ENCODE peak calls at places on chromosomes 2 and 18, in five cellular contexts. One of them, this sample, is unnamed.

GRCh38 chr2:173760553-173760952 is 204.6 kb downstream of the SP3 start:
- DNase-seq in astrocyte: peak; percentile 32
- DNase-seq in H9: no peak
- DNase-seq in mammary epithelial cell: no peak
- DNase-seq in A549: no peak
- DNase-seq in this sample: no peak

GRCh38 chr18:44839239-44839666 is 158.6 kb downstream of the SETBP1 start:
- DNase-seq in astrocyte: peak; percentile 66
- DNase-seq in H9: peak; percentile 38
- DNase-seq in mammary epithelial cell: peak; percentile 57
- DNase-seq in A549: peak; percentile 38
- DNase-seq in this sample: peak; percentile 58

GRCh38 chr18:32899819-32900218 is 127.0 kb upstream of the KLHL14 start:
- DNase-seq in astrocyte: no peak
- DNase-seq in H9: no peak
- DNase-seq in mammary epithelial cell: peak; percentile 11
- DNase-seq in A549: no peak
- DNase-seq in this sample: no peak

GRCh38 chr2:27781496-27781895 is 10.0 kb downstream of the MRPL33 start:
- DNase-seq in astrocyte: no peak
- DNase-seq in H9: no peak
- DNase-seq in mammary epithelial cell: no peak
- DNase-seq in A549: no peak
- DNase-seq in this sample: no peak

GRCh38 chr2:187900023-187900422 is 345.8 kb upstream of the TFPI start:
- DNase-seq in astrocyte: peak; percentile 6
- DNase-seq in H9: no peak
- DNase-seq in mammary epithelial cell: peak; percentile 16
- DNase-seq in A549: no peak
- DNase-seq in this sample: no peak

GRCh38 chr2:18149660-18150246 is 271.3 kb downstream of the KCNS3 start:
- DNase-seq in astrocyte: no peak
- DNase-seq in H9: no peak
- DNase-seq in mammary epithelial cell: peak; percentile 24
- DNase-seq in A549: peak; percentile 18
- DNase-seq in this sample: no peak

GRCh38 chr2:108583903-108584520 is 49.7 kb downstream of the LIMS1 start:
- DNase-seq in astrocyte: peak; percentile 70
- DNase-seq in H9: peak; percentile 61
- DNase-seq in mammary epithelial cell: peak; percentile 66
- DNase-seq in A549: peak; percentile 72
- DNase-seq in this sample: peak; percentile 55

GRCh38 chr2:95027369-95027720 is 1.8 kb downstream of the MAL start:
- DNase-seq in astrocyte: no peak
- DNase-seq in H9: no peak
- DNase-seq in mammary epithelial cell: no peak
- DNase-seq in A549: no peak
- DNase-seq in this sample: no peak

GRCh38 chr18:76377359-76377756 is 117.7 kb downstream of the ZNF516 start:
- DNase-seq in astrocyte: no peak
- DNase-seq in H9: no peak
- DNase-seq in mammary epithelial cell: no peak
- DNase-seq in A549: no peak
- DNase-seq in this sample: peak; percentile 13

GRCh38 chr2:27133195-27133875 is 1.1 kb downstream of the PREB start:
- DNase-seq in astrocyte: no peak
- DNase-seq in H9: no peak
- DNase-seq in mammary epithelial cell: no peak
- DNase-seq in A549: no peak
- DNase-seq in this sample: no peak

GRCh38 chr18:79620586-79621165 is 58.9 kb upstream of the CTDP1 start:
- DNase-seq in astrocyte: no peak
- DNase-seq in H9: no peak
- DNase-seq in mammary epithelial cell: no peak
- DNase-seq in A549: no peak
- DNase-seq in this sample: no peak

GRCh38 chr2:85831735-85832134 is 57.1 kb downstream of the ST3GAL5 start:
- DNase-seq in astrocyte: no peak
- DNase-seq in H9: no peak
- DNase-seq in mammary epithelial cell: no peak
- DNase-seq in A549: no peak
- DNase-seq in this sample: no peak

GRCh38 chr2:173872714-173873113 is 92.5 kb downstream of the SP3 start:
- DNase-seq in astrocyte: no peak
- DNase-seq in H9: no peak
- DNase-seq in mammary epithelial cell: peak; percentile 27
- DNase-seq in A549: no peak
- DNase-seq in this sample: no peak

GRCh38 chr2:55047677-55048299 is 2.5 kb downstream of the RTN4 start:
- DNase-seq in astrocyte: peak; percentile 20
- DNase-seq in H9: no peak
- DNase-seq in mammary epithelial cell: peak; percentile 79
- DNase-seq in A549: no peak
- DNase-seq in this sample: no peak

GRCh38 chr2:95390881-95391321 is 11.6 kb upstream of the FAHD2A start:
- DNase-seq in astrocyte: no peak
- DNase-seq in H9: no peak
- DNase-seq in mammary epithelial cell: no peak
- DNase-seq in A549: no peak
- DNase-seq in this sample: no peak

GRCh38 chr18:10285283-10285640 is 169.2 kb upstream of the APCDD1 start:
- DNase-seq in astrocyte: no peak
- DNase-seq in H9: no peak
- DNase-seq in mammary epithelial cell: no peak
- DNase-seq in A549: no peak
- DNase-seq in this sample: no peak

GRCh38 chr18:79925656-79925979 is 25.8 kb downstream of the SLC66A2 start:
- DNase-seq in astrocyte: no peak
- DNase-seq in H9: no peak
- DNase-seq in mammary epithelial cell: no peak
- DNase-seq in A549: no peak
- DNase-seq in this sample: no peak

GRCh38 chr2:152648336-152648735 is 68.9 kb downstream of the PRPF40A start:
- DNase-seq in astrocyte: no peak
- DNase-seq in H9: no peak
- DNase-seq in mammary epithelial cell: no peak
- DNase-seq in A549: peak; percentile 5
- DNase-seq in this sample: no peak

GRCh38 chr2:241410739-241411176 is 54.7 kb downstream of the FARP2 start:
- DNase-seq in astrocyte: peak; percentile 70
- DNase-seq in H9: no peak
- DNase-seq in mammary epithelial cell: peak; percentile 29
- DNase-seq in A549: no peak
- DNase-seq in this sample: no peak

GRCh38 chr2:56770490-56770889 is 586.7 kb downstream of the CCDC85A start:
- DNase-seq in astrocyte: peak; percentile 62
- DNase-seq in H9: no peak
- DNase-seq in mammary epithelial cell: peak; percentile 3
- DNase-seq in A549: no peak
- DNase-seq in this sample: no peak

GRCh38 chr2:134401789-134402188 is 147.9 kb downstream of the MGAT5 start:
- DNase-seq in astrocyte: no peak
- DNase-seq in H9: no peak
- DNase-seq in mammary epithelial cell: no peak
- DNase-seq in A549: no peak
- DNase-seq in this sample: no peak

GRCh38 chr2:151439127-151439526 is 29.4 kb downstream of the RIF1 start:
- DNase-seq in astrocyte: no peak
- DNase-seq in H9: no peak
- DNase-seq in mammary epithelial cell: no peak
- DNase-seq in A549: no peak
- DNase-seq in this sample: no peak

GRCh38 chr2:42906557-42907380 is 114.4 kb upstream of the HAAO start:
- DNase-seq in astrocyte: peak; percentile 52
- DNase-seq in H9: peak; percentile 47
- DNase-seq in mammary epithelial cell: peak; percentile 33
- DNase-seq in A549: no peak
- DNase-seq in this sample: peak; percentile 74

GRCh38 chr18:55420665-55420964 is 167.4 kb downstream of the TCF4 start:
- DNase-seq in astrocyte: no peak
- DNase-seq in H9: no peak
- DNase-seq in mammary epithelial cell: no peak
- DNase-seq in A549: no peak
- DNase-seq in this sample: no peak

GRCh38 chr2:169361706-169362345 is 508 bp downstream of the LRP2 start:
- DNase-seq in astrocyte: no peak
- DNase-seq in H9: peak; percentile 53
- DNase-seq in mammary epithelial cell: peak; percentile 4
- DNase-seq in A549: peak; percentile 11
- DNase-seq in this sample: no peak

GRCh38 chr18:5556317-5556974 is 12.6 kb upstream of the EPB41L3 start:
- DNase-seq in astrocyte: peak; percentile 69
- DNase-seq in H9: no peak
- DNase-seq in mammary epithelial cell: no peak
- DNase-seq in A549: no peak
- DNase-seq in this sample: no peak

GRCh38 chr2:197894751-197895274 is 90.4 kb downstream of the PLCL1 start:
- DNase-seq in astrocyte: no peak
- DNase-seq in H9: no peak
- DNase-seq in mammary epithelial cell: no peak
- DNase-seq in A549: no peak
- DNase-seq in this sample: no peak

GRCh38 chr18:35582899-35583558 is 1.5 kb downstream of the GALNT1 start:
- DNase-seq in astrocyte: peak; percentile 58
- DNase-seq in H9: no peak
- DNase-seq in mammary epithelial cell: peak; percentile 5
- DNase-seq in A549: no peak
- DNase-seq in this sample: no peak

GRCh38 chr2:172458561-172459124 is 31.3 kb downstream of the ITGA6 start:
- DNase-seq in astrocyte: no peak
- DNase-seq in H9: no peak
- DNase-seq in mammary epithelial cell: no peak
- DNase-seq in A549: no peak
- DNase-seq in this sample: no peak

GRCh38 chr2:106189764-106190468 is 4.2 kb downstream of the UXS1 start:
- DNase-seq in astrocyte: peak; percentile 21
- DNase-seq in H9: no peak
- DNase-seq in mammary epithelial cell: peak; percentile 41
- DNase-seq in A549: no peak
- DNase-seq in this sample: no peak

GRCh38 chr18:32019251-32019943 is 772 bp downstream of the RNF125 start:
- DNase-seq in astrocyte: peak; percentile 44
- DNase-seq in H9: peak; percentile 49
- DNase-seq in mammary epithelial cell: peak; percentile 47
- DNase-seq in A549: peak; percentile 16
- DNase-seq in this sample: peak; percentile 27

GRCh38 chr2:96105152-96105915 is 11.0 kb downstream of the ADRA2B start:
- DNase-seq in astrocyte: no peak
- DNase-seq in H9: no peak
- DNase-seq in mammary epithelial cell: no peak
- DNase-seq in A549: no peak
- DNase-seq in this sample: no peak

GRCh38 chr2:11080253-11081115 is 74.8 kb upstream of the SLC66A3 start:
- DNase-seq in astrocyte: no peak
- DNase-seq in H9: peak; percentile 41
- DNase-seq in mammary epithelial cell: no peak
- DNase-seq in A549: no peak
- DNase-seq in this sample: no peak

DNA sequence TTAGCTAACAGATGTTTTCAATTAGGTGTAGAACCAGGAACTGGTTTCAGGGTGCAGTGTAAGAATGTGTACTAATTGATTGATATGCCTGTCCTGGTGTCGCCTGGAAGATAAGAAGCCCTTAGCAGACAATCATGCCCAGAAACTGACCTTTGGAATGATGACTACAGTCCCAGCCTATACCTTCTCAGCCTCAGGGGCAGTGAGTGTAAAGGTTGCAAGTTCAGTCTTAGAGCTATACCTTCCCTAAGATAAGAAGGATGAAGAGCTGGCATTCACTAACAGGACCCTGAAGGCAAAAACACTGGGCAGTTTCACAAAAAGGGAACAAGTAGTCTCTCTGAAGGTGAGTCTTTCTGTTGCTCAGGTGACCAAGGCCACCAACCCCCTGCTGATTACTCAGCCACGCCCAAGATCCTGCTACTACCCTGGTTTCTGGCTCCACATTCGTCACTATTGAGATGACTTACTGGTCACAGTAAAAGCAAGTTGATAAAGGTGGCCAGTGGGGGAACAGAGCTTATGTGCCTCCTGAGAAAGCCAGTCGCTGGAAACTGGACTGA is 71.4 kb downstream of the SPATS2L start:
- DNase-seq in astrocyte: no peak
- DNase-seq in H9: no peak
- DNase-seq in mammary epithelial cell: peak; percentile 21
- DNase-seq in A549: no peak
- DNase-seq in this sample: no peak
- H3K4me1 ChIP-seq in astrocyte: peaks cover 41% of the 10 kb centered on the region
- H3K4me1 ChIP-seq in H9: peaks cover 28% of the 10 kb centered on the region
- H3K4me1 ChIP-seq in mammary epithelial cell: peaks cover 45% of the 10 kb centered on the region
- H3K4me1 ChIP-seq in A549: peaks cover 82% of the 10 kb centered on the region
- H3K4me1 ChIP-seq in this sample: peaks cover 4% of the 10 kb centered on the region

DNA sequence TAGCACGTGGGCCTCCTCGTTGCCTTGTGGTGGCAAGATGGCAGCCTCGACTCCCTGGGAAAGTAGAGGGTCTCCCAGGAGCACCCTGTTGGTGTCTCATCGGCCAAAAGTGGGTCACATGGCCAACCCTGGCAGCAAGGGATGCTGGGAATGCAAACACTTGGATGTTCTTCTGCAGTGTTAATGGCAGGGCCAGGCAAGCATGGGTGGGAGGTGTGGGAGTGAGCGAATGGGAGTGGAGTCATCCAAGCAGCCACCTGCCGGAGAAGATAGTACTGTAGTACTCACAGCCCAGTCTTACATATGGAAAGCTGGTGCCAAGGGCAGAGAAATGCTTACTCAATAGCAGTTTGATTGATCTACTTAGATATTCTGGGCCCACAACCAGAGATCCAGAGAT is 122.2 kb downstream of the INHBB start:
- DNase-seq in astrocyte: no peak
- DNase-seq in H9: no peak
- DNase-seq in mammary epithelial cell: no peak
- DNase-seq in A549: no peak
- DNase-seq in this sample: no peak
- H3K4me1 ChIP-seq in astrocyte: peaks cover 15% of the 10 kb centered on the region
- H3K4me1 ChIP-seq in H9: peaks cover 4% of the 10 kb centered on the region
- H3K4me1 ChIP-seq in mammary epithelial cell: peaks cover 30% of the 10 kb centered on the region
- H3K4me1 ChIP-seq in A549: peaks cover 47% of the 10 kb centered on the region
- H3K4me1 ChIP-seq in this sample: no peaks in the 10 kb centered on the region

GRCh38 chr2:8535398-8535755 is 146.5 kb upstream of the ID2 start:
- DNase-seq in astrocyte: no peak
- DNase-seq in H9: no peak
- DNase-seq in mammary epithelial cell: no peak
- DNase-seq in A549: no peak
- DNase-seq in this sample: no peak
- H3K4me1 ChIP-seq in astrocyte: peaks cover 15% of the 10 kb centered on the region
- H3K4me1 ChIP-seq in H9: no peaks in the 10 kb centered on the region
- H3K4me1 ChIP-seq in mammary epithelial cell: no peaks in the 10 kb centered on the region
- H3K4me1 ChIP-seq in A549: no peaks in the 10 kb centered on the region
- H3K4me1 ChIP-seq in this sample: peaks cover 23% of the 10 kb centered on the region

DNA sequence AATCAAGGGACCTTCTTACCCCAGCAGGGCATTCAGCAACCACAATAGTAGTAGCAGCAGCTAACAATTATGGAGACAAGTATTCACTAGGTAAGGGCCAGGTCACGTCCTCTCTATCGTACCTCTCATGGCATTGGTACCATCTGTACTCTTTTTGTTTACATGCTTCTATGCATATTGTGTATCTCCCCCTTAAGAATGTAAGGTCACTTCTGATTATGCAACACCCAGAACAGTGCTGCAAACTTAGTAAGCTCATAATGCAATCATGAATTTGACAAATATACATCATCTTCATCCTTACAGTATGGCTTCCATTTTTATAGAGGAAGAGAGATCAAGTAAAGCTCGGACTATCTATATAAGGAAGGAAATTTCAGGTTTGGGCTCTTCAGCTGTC is 46.1 kb downstream of the SPRED2 start:
- DNase-seq in astrocyte: no peak
- DNase-seq in H9: no peak
- DNase-seq in mammary epithelial cell: no peak
- DNase-seq in A549: no peak
- DNase-seq in this sample: no peak
- H3K4me1 ChIP-seq in astrocyte: peaks cover 34% of the 10 kb centered on the region
- H3K4me1 ChIP-seq in H9: no peaks in the 10 kb centered on the region
- H3K4me1 ChIP-seq in mammary epithelial cell: peaks cover 85% of the 10 kb centered on the region
- H3K4me1 ChIP-seq in A549: peaks cover 46% of the 10 kb centered on the region
- H3K4me1 ChIP-seq in this sample: peaks cover 7% of the 10 kb centered on the region

This sample was measured in uterus.